ENCODE peak calls at places on chromosomes 5 and 9, in five cellular contexts. H is PC-3, L is upper lobe of right lung, F is ovary, O is cardiac muscle cell. I is an unnamed sample.

GRCh38 chr5:178216779-178217178 is 12.4 kb downstream of the HNRNPAB start:
- DNase-seq in H (no peak), L (no peak), F (no peak), O (no peak), I (no peak)

GRCh38 chr5:173598686-173599085 is 17.8 kb downstream of the BOD1 start:
- DNase-seq in H (no peak), L (no peak), F (no peak), O (peak; percentile 21), I (no peak)

GRCh38 chr5:143416411-143416810 is 12.9 kb upstream of the NR3C1 start:
- DNase-seq in H (no peak), L (no peak), F (no peak), O (no peak), I (no peak)

GRCh38 chr5:18975624-18976023 is 1012.4 kb downstream of the CDH18 start:
- DNase-seq in H (no peak), L (no peak), F (no peak), O (no peak), I (no peak)

GRCh38 chr5:34001231-34001935 is 6.5 kb downstream of the AMACR start:
- DNase-seq in H (peak; percentile 83), L (peak; percentile 66), F (no peak), O (peak; percentile 20), I (no peak)

GRCh38 chr9:78026947-78027346 is 4.7 kb downstream of the GNAQ start:
- DNase-seq in H (no peak), L (no peak), F (no peak), O (peak; percentile 57), I (no peak)

GRCh38 chr5:168747987-168748777 is 169.0 kb upstream of the PANK3 start:
- DNase-seq in H (peak; percentile 31), L (no peak), F (no peak), O (peak; percentile 25), I (no peak)

GRCh38 chr5:127833999-127834953 is 131.1 kb downstream of the CCDC192 start:
- DNase-seq in H (peak; percentile 68), L (no peak), F (no peak), O (peak; percentile 59), I (peak; percentile 16)

GRCh38 chr5:45774528-45774927 is 78.3 kb upstream of the HCN1 start:
- DNase-seq in H (peak; percentile 40), L (no peak), F (no peak), O (no peak), I (no peak)

GRCh38 chr5:13478831-13479465 is 465.5 kb downstream of the DNAH5 start:
- DNase-seq in H (peak; percentile 83), L (no peak), F (no peak), O (peak; percentile 1), I (no peak)

GRCh38 chr5:165630211-165630866 is 2124.9 kb downstream of the MAT2B start:
- DNase-seq in H (peak; percentile 59), L (no peak), F (peak; percentile 24), O (peak; percentile 81), I (no peak)

GRCh38 chr9:135886147-135886981 is 21.0 kb downstream of the CAMSAP1 start:
- DNase-seq in H (no peak), L (no peak), F (no peak), O (no peak), I (no peak)

GRCh38 chr5:60700347-60700815 is 415 bp upstream of the DEPDC1B start:
- DNase-seq in H (no peak), L (no peak), F (no peak), O (no peak), I (no peak)

GRCh38 chr9:121976751-121977150 is 116.4 kb downstream of the TTLL11 start:
- DNase-seq in H (no peak), L (no peak), F (no peak), O (peak; percentile 29), I (no peak)

GRCh38 chr5:33148076-33148501 is 292.7 kb upstream of the TARS1 start:
- DNase-seq in H (peak; percentile 93), L (no peak), F (no peak), O (peak; percentile 91), I (peak; percentile 67)

GRCh38 chr9:128916204-128916603 is 4.6 kb upstream of the PHYHD1 start:
- DNase-seq in H (peak; percentile 33), L (peak; percentile 84), F (no peak), O (no peak), I (no peak)

GRCh38 chr9:12916037-12916436 is 141.2 kb downstream of the LURAP1L start:
- DNase-seq in H (no peak), L (no peak), F (no peak), O (peak; percentile 78), I (no peak)

GRCh38 chr9:135963938-135964337 is 2.8 kb upstream of the UBAC1 start:
- DNase-seq in H (no peak), L (no peak), F (no peak), O (no peak), I (no peak)

GRCh38 chr9:130607640-130608420 is 28.5 kb downstream of the FUBP3 start:
- DNase-seq in H (no peak), L (no peak), F (no peak), O (peak; percentile 30), I (peak; percentile 19)

GRCh38 chr9:114721491-114722362 is 39.7 kb upstream of the TEX48 start:
- DNase-seq in H (peak; percentile 70), L (no peak), F (no peak), O (peak; percentile 10), I (no peak)

GRCh38 chr9:132857031-132857430 is 21.1 kb downstream of the AK8 start:
- DNase-seq in H (no peak), L (no peak), F (peak; percentile 66), O (peak; percentile 96), I (peak; percentile 40)

GRCh38 chr9:76203373-76203772 is 190.9 kb downstream of the RFK start:
- DNase-seq in H (no peak), L (peak; percentile 76), F (no peak), O (peak; percentile 49), I (no peak)

GRCh38 chr5:89437450-89438435 is 554.8 kb upstream of the MEF2C start:
- DNase-seq in H (peak; percentile 67), L (no peak), F (no peak), O (no peak), I (no peak)

GRCh38 chr9:21679432-21679831 is 123.0 kb upstream of the MTAP start:
- DNase-seq in H (no peak), L (no peak), F (no peak), O (peak; percentile 74), I (no peak)

GRCh38 chr5:151038801-151039238 is 18.4 kb downstream of the GPX3 start:
- DNase-seq in H (peak; percentile 65), L (no peak), F (no peak), O (no peak), I (no peak)

GRCh38 chr9:79254900-79255651 is 316.7 kb upstream of the TLE4 start:
- DNase-seq in H (peak; percentile 29), L (no peak), F (no peak), O (peak; percentile 24), I (no peak)

GRCh38 chr5:50687548-50687947 is 21.1 kb downstream of the PARP8 start:
- DNase-seq in H (no peak), L (no peak), F (no peak), O (no peak), I (no peak)

DNA sequence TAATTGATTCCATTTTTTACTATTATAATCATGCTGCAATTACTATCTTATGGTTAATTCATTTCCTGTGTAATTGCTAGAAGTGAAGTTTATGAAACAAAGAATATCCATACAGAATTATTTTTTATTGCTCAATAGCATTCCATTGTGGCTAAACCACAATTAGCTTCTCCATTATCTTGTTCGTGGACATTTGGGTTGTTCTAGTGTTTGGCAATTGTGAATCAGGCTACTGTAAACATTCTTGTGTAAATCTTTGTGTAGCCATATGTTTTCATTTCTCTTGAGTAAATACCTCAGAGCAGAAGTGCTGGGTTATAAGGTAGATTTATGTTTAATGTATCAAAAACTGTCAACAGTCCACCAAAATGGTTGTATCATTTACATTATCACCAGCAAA is 341.1 kb downstream of the MAT2B start:
- DNase-seq in H (peak; percentile 46), L (no peak), F (no peak), O (peak; percentile 77), I (peak; percentile 27)
- TF ChIP-seq CTCF in H (no peak), L (no peak), F (no peak), O (no peak), I (no peak)

DNA sequence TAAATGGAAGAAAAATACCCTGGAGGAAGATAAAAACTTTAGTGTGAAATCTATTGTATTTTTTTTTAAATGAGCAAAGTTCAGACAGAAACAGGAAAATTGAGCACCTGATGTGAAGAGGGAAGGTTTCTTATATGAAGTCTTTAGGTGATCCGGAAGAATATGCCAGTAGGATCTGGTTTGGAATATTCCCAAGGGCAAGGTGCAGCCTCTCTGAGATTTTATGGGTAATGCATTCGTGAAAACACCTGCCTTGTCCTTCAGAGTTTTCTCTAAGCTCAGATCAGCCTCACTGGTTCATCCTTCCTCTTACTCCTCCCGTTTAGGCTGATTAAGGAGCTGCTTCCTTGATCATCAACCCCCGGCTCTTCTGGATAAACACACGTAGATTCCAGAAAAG is 138.5 kb upstream of the DMAC1 start:
- DNase-seq in H (no peak), L (no peak), F (no peak), O (no peak), I (no peak)
- TF ChIP-seq CTCF in H (no peak), L (no peak), F (no peak), O (no peak), I (no peak)

DNA sequence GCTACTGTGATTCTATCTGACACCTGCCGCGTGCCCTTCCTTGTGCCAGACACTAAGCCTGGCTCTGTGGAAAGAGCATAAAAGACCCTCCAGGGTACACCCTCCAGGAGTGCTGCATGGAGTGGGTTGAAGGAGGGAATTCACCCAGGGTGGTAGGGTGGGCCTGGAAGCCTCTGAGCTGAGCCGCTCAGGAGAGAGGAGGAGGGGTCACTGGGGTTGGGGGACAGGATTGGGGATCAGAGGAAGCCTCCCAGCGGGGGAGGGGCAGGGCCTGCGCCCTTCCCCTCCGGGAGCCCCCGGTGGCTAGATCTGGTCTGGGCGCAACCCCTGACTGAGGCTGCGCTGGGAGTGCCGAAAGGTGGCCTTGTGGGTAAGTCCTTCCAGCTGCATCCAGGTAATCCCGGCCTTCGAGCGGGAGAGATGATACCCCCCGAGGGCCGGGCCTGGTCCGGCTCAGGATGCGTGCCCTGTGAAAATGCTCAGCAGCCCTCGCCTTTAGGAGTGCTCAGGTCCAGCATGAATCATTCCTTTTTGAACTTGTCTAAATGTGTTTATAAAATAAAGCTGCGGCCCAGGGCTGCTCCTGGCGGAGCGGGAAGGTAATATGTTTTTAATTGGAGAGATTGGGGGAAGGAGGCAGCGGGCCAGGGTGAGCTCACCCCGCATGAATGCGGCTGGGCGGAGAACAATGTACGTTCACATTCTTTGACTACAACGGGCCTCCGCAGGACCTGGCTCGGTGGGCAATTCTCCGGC is 118.1 kb upstream of the SMIM23 start:
- DNase-seq in H (no peak), L (no peak), F (peak; percentile 35), O (peak; percentile 88), I (peak; percentile 75)
- TF ChIP-seq CTCF in H (no peak), L (no peak), F (no peak), O (peak; percentile 34), I (peak; percentile 19)

GRCh38 chr9:3647652-3648051 is 121.9 kb upstream of the RFX3 start:
- DNase-seq in H (no peak), L (no peak), F (no peak), O (no peak), I (no peak)
- TF ChIP-seq CTCF in H (no peak), L (no peak), F (no peak), O (no peak), I (no peak)

I was measured in AG09319.